ENCODE peak calls at places on chromosome 2, in nine cellular contexts. Q is substantia nigra; I is nephron progenitor cell; D is renal cortical epithelial cell; L is epithelial cell of proximal tubule; A is foreskin fibroblast; S is stimulated activated CD4-positive, alpha-beta T cell treated with anti-CD3 and anti-CD28 coated beads, Interleukin-15, amount 100 ng/mL, for 1 hour; C is prostate gland; B is MM.1S. E is an unnamed sample.
A peak's percentile ranks its signal among the peaks of the same experiment; 100 is the strongest.

GRCh38 chr2:120441744-120442471 is 96.0 kb downstream of the INHBB start:
- DNase-seq in Q (peak; percentile 82), I (peak; percentile 60), D (no peak), L (no peak), A (peak; percentile 73), S (no peak), C (peak; percentile 82), B (no peak), E (no peak)

GRCh38 chr2:236402016-236402784 is 138.0 kb upstream of the ASB18 start:
- DNase-seq in Q (no peak), I (no peak), D (no peak), L (no peak), A (no peak), S (no peak), C (no peak), B (no peak), E (no peak)

GRCh38 chr2:143937563-143938346 is 582.2 kb downstream of the ZEB2 start:
- DNase-seq in Q (no peak), I (peak; percentile 9), D (no peak), L (no peak), A (peak; percentile 60), S (no peak), C (no peak), B (no peak), E (no peak)

GRCh38 chr2:157164370-157164769 is 93.1 kb upstream of the GALNT5 start:
- DNase-seq in Q (no peak), I (no peak), D (no peak), L (no peak), A (no peak), S (no peak), C (no peak), B (no peak), E (no peak)

GRCh38 chr2:68172990-68173715 is 15.5 kb downstream of the PNO1 start:
- DNase-seq in Q (no peak), I (no peak), D (no peak), L (no peak), A (no peak), S (no peak), C (no peak), B (no peak), E (no peak)

GRCh38 chr2:28608061-28608828 is 112.4 kb downstream of the PLB1 start:
- DNase-seq in Q (no peak), I (no peak), D (no peak), L (no peak), A (no peak), S (no peak), C (no peak), B (no peak), E (no peak)

GRCh38 chr2:147428348-147428747 is 416.5 kb upstream of the ACVR2A start:
- DNase-seq in Q (no peak), I (no peak), D (no peak), L (no peak), A (no peak), S (no peak), C (no peak), B (no peak), E (no peak)

GRCh38 chr2:230472619-230473018 is 56.6 kb downstream of the SP100 start:
- DNase-seq in Q (no peak), I (no peak), D (peak; percentile 57), L (peak; percentile 89), A (peak; percentile 90), S (no peak), C (no peak), B (no peak), E (no peak)

GRCh38 chr2:195532628-195533271 is 124.3 kb upstream of the SLC39A10 start:
- DNase-seq in Q (no peak), I (no peak), D (peak; percentile 74), L (no peak), A (peak; percentile 33), S (no peak), C (no peak), B (peak; percentile 53), E (no peak)

GRCh38 chr2:218648473-218649100 is 10.8 kb downstream of the ZNF142 start:
- DNase-seq in Q (no peak), I (peak; percentile 53), D (peak; percentile 70), L (no peak), A (peak; percentile 82), S (no peak), C (peak; percentile 28), B (peak; percentile 65), E (no peak)

GRCh38 chr2:15112216-15112615 is 448.9 kb downstream of the NBAS start:
- DNase-seq in Q (no peak), I (no peak), D (peak; percentile 2), L (peak; percentile 29), A (peak; percentile 34), S (no peak), C (no peak), B (no peak), E (no peak)

GRCh38 chr2:17331636-17332035 is 186.6 kb downstream of the RAD51AP2 start:
- DNase-seq in Q (no peak), I (no peak), D (no peak), L (no peak), A (no peak), S (no peak), C (no peak), B (no peak), E (no peak)

GRCh38 chr2:101790856-101791255 is 93.3 kb downstream of the MAP4K4 start:
- DNase-seq in Q (no peak), I (no peak), D (no peak), L (no peak), A (peak; percentile 90), S (no peak), C (no peak), B (no peak), E (no peak)

GRCh38 chr2:9772999-9773904 is 70.0 kb upstream of the TAF1B start:
- DNase-seq in Q (no peak), I (no peak), D (no peak), L (no peak), A (no peak), S (no peak), C (no peak), B (no peak), E (no peak)

GRCh38 chr2:143489135-143489534 is 359.9 kb downstream of the ARHGAP15 start:
- DNase-seq in Q (no peak), I (no peak), D (peak; percentile 60), L (no peak), A (peak; percentile 52), S (no peak), C (no peak), B (no peak), E (no peak)

GRCh38 chr2:240125749-240126148 is 10.4 kb downstream of the COPS9 start:
- DNase-seq in Q (no peak), I (no peak), D (no peak), L (no peak), A (no peak), S (no peak), C (no peak), B (no peak), E (no peak)

GRCh38 chr2:79434362-79434761 is 78.5 kb upstream of the CTNNA2 start:
- DNase-seq in Q (no peak), I (no peak), D (no peak), L (no peak), A (no peak), S (no peak), C (no peak), B (no peak), E (no peak)

GRCh38 chr2:54619660-54620231 is 103.7 kb upstream of the EML6 start:
- DNase-seq in Q (no peak), I (no peak), D (no peak), L (no peak), A (no peak), S (no peak), C (no peak), B (no peak), E (no peak)

GRCh38 chr2:60544059-60544458 is 9.4 kb downstream of the BCL11A start:
- DNase-seq in Q (no peak), I (no peak), D (no peak), L (no peak), A (no peak), S (no peak), C (peak; percentile 33), B (no peak), E (no peak)

GRCh38 chr2:100730290-100730868 is 89.6 kb upstream of the NPAS2 start:
- DNase-seq in Q (no peak), I (peak; percentile 35), D (peak; percentile 73), L (no peak), A (peak; percentile 90), S (no peak), C (peak; percentile 53), B (peak; percentile 27), E (no peak)

GRCh38 chr2:60275958-60276357 is 277.5 kb downstream of the BCL11A start:
- DNase-seq in Q (no peak), I (no peak), D (no peak), L (no peak), A (no peak), S (no peak), C (no peak), B (no peak), E (no peak)

GRCh38 chr2:54586062-54586982 is 130.2 kb downstream of the SPTBN1 start:
- DNase-seq in Q (no peak), I (no peak), D (no peak), L (no peak), A (peak; percentile 36), S (no peak), C (no peak), B (no peak), E (no peak)

GRCh38 chr2:218021536-218022071 is 18.8 kb upstream of the TNS1 start:
- DNase-seq in Q (no peak), I (no peak), D (no peak), L (no peak), A (no peak), S (no peak), C (no peak), B (no peak), E (no peak)

GRCh38 chr2:162579169-162579568 is 235.2 kb downstream of the GCA start:
- DNase-seq in Q (no peak), I (no peak), D (no peak), L (no peak), A (no peak), S (no peak), C (no peak), B (no peak), E (no peak)

GRCh38 chr2:237686659-237687136 is 59.3 kb downstream of the LRRFIP1 start:
- DNase-seq in Q (no peak), I (no peak), D (no peak), L (no peak), A (no peak), S (no peak), C (no peak), B (no peak), E (no peak)

GRCh38 chr2:149037851-149038250 is 648 bp upstream of the LYPD6B start:
- DNase-seq in Q (no peak), I (no peak), D (peak; percentile 16), L (no peak), A (no peak), S (no peak), C (no peak), B (no peak), E (no peak)

GRCh38 chr2:71216501-71216900 is 10.4 kb downstream of the PAIP2B start:
- DNase-seq in Q (no peak), I (no peak), D (peak; percentile 60), L (no peak), A (no peak), S (no peak), C (no peak), B (no peak), E (no peak)

GRCh38 chr2:172962824-172963223 is 112.8 kb upstream of the MAP3K20 start:
- DNase-seq in Q (no peak), I (no peak), D (peak; percentile 81), L (no peak), A (peak; percentile 84), S (no peak), C (no peak), B (no peak), E (no peak)

GRCh38 chr2:25341031-25341727 is 546 bp downstream of the DNMT3A start:
- DNase-seq in Q (peak; percentile 69), I (peak; percentile 50), D (no peak), L (no peak), A (peak; percentile 38), S (no peak), C (no peak), B (peak; percentile 30), E (peak; percentile 29)

GRCh38 chr2:30208453-30208852 is 22.9 kb upstream of the LBH start:
- DNase-seq in Q (peak; percentile 46), I (peak; percentile 62), D (peak; percentile 66), L (no peak), A (peak; percentile 86), S (no peak), C (peak; percentile 62), B (peak; percentile 31), E (no peak)

GRCh38 chr2:96531366-96531765 is 5.2 kb upstream of the ARID5A start:
- DNase-seq in Q (no peak), I (no peak), D (no peak), L (no peak), A (no peak), S (no peak), C (no peak), B (no peak), E (no peak)

E was measured in activated gamma-delta T cell.